ENCODE peak calls at places on chromosomes 11 and 22, in five cellular contexts. V is H9, O is H1, A is neuronal stem cell, R is trophoblast cell. D is an unnamed sample.

GRCh38 chr11:70305501-70305900 is 35.0 kb downstream of the PPFIA1 start:
- DNase-seq in V (no peak), O (no peak), A (no peak), R (no peak), D (no peak)

GRCh38 chr11:123060265-123061000 is 1.5 kb downstream of the HSPA8 start:
- DNase-seq in V (no peak), O (no peak), A (no peak), R (no peak), D (no peak)

GRCh38 chr22:25827415-25827814 is 85.4 kb downstream of the MYO18B start:
- DNase-seq in V (no peak), O (no peak), A (peak), R (no peak), D (no peak)

GRCh38 chr11:117815262-117815803 is 9.2 kb downstream of the FXYD2 start:
- DNase-seq in V (no peak), O (no peak), A (no peak), R (peak), D (no peak)

GRCh38 chr11:62552931-62553838 is 6.6 kb upstream of the AHNAK start:
- DNase-seq in V (peak), O (peak), A (no peak), R (peak), D (peak)

GRCh38 chr11:59610289-59610688 is 5.3 kb downstream of the OSBP start:
- DNase-seq in V (no peak), O (no peak), A (no peak), R (no peak), D (no peak)

GRCh38 chr11:111378773-111379499 is at the start of gene POU2AF1:
- DNase-seq in V (peak), O (no peak), A (no peak), R (peak), D (no peak)

GRCh38 chr11:133794205-133794604 is 51.1 kb downstream of the SPATA19 start:
- DNase-seq in V (no peak), O (no peak), A (no peak), R (no peak), D (no peak)

GRCh38 chr22:29073618-29074275 is 912 bp downstream of the KREMEN1 start:
- DNase-seq in V (peak), O (no peak), A (no peak), R (peak), D (peak)

GRCh38 chr11:65719887-65720236 is 736 bp downstream of the RNASEH2C start:
- DNase-seq in V (no peak), O (no peak), A (no peak), R (peak), D (peak)

GRCh38 chr11:47467372-47467771 is 18.4 kb upstream of the RAPSN start:
- DNase-seq in V (no peak), O (no peak), A (no peak), R (no peak), D (no peak)

GRCh38 chr11:121499405-121499804 is 46.6 kb upstream of the SORL1-AS1 start:
- DNase-seq in V (no peak), O (no peak), A (no peak), R (no peak), D (peak)

GRCh38 chr22:38751422-38752346 is 4.1 kb downstream of the SUN2 start:
- DNase-seq in V (no peak), O (no peak), A (no peak), R (peak), D (no peak)

GRCh38 chr11:33160147-33160546 is 1.1 kb downstream of the CSTF3 start:
- DNase-seq in V (no peak), O (no peak), A (no peak), R (peak), D (peak)

GRCh38 chr11:67032830-67033555 is 10.1 kb downstream of the SYT12 start:
- DNase-seq in V (no peak), O (no peak), A (no peak), R (peak), D (peak)

GRCh38 chr11:110763249-110764011 is 51.2 kb upstream of the ARHGAP20 start:
- DNase-seq in V (no peak), O (no peak), A (no peak), R (no peak), D (peak)

GRCh38 chr11:61948505-61948904 is 1.6 kb upstream of the BEST1 start:
- DNase-seq in V (no peak), O (no peak), A (no peak), R (no peak), D (no peak)

GRCh38 chr11:123122341-123122740 is 60.4 kb upstream of the HSPA8 start:
- DNase-seq in V (no peak), O (no peak), A (no peak), R (peak), D (peak)

GRCh38 chr11:85941380-85941973 is 86.3 kb downstream of the CCDC83 start:
- DNase-seq in V (peak), O (peak), A (peak), R (peak), D (peak)

GRCh38 chr22:47837703-47838102 is 1075.3 kb downstream of the TBC1D22A start:
- DNase-seq in V (peak), O (peak), A (no peak), R (no peak), D (no peak)

GRCh38 chr11:102564110-102564509 is 33.6 kb upstream of the MMP7 start:
- DNase-seq in V (no peak), O (no peak), A (no peak), R (peak), D (peak)

GRCh38 chr11:112655386-112655785 is 305.8 kb upstream of the NCAM1 start:
- DNase-seq in V (no peak), O (no peak), A (no peak), R (no peak), D (peak)

GRCh38 chr11:12798609-12799011 is 124.4 kb downstream of the TEAD1 start:
- DNase-seq in V (no peak), O (no peak), A (no peak), R (peak), D (no peak)

DNA sequence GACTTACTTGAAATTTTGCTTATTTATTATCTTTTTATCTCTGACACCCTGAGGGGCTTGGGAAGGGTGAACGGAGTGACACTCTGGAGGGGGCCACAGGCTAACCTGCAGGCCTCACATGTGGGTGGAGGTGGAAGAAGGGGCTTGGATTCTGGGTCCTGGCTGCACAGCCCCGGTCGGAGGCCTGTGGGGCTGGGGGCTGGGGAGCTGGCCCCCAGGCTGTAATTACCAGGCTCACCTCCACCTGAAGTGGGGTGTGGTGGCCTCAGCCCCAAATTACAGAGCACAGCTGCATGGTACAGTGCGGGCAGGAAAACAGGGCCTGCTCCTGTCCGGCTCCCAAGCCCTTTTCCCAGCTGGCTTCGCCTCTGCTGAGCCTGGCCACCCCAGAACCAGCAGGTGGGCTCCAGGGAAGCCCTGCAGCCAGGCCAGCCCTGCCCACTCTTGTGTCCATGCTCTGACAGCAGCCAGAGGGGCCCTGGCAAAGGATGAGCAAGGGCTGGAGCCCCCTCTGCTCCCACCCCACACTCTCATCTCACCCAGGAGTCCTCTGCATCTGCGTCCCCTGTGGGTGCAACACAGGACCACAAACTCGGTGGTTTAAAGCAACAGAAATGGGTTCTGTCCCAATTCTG is 48.0 kb downstream of the IGF2 start:
- DNase-seq in V (peak), O (no peak), A (no peak), R (no peak), D (no peak)
- H2BK120ac ChIP-seq in V (no peak), O (no peak), A (no peak), R (no peak), D (no peak)

GRCh38 chr22:23072035-23072910 is 2.0 kb downstream of the GNAZ start:
- DNase-seq in V (no peak), O (no peak), A (no peak), R (peak), D (no peak)

GRCh38 chr22:23073506-23074229 is 3.3 kb downstream of the GNAZ start:
- DNase-seq in V (no peak), O (no peak), A (no peak), R (no peak), D (no peak)

GRCh38 chr22:23074451-23074850 is 4.1 kb downstream of the GNAZ start:
- DNase-seq in V (no peak), O (no peak), A (no peak), R (no peak), D (no peak)

GRCh38 chr22:23071163-23072034 is 1.1 kb downstream of the GNAZ start:
- DNase-seq in V (no peak), O (no peak), A (no peak), R (no peak), D (no peak)

GRCh38 chr22:23072911-23073491 is 2.7 kb downstream of the GNAZ start:
- DNase-seq in V (no peak), O (no peak), A (no peak), R (peak), D (no peak)
- H2BK12ac ChIP-seq in V (no peak), O (peak), A (no peak), R (no peak), D (no peak)

DNA sequence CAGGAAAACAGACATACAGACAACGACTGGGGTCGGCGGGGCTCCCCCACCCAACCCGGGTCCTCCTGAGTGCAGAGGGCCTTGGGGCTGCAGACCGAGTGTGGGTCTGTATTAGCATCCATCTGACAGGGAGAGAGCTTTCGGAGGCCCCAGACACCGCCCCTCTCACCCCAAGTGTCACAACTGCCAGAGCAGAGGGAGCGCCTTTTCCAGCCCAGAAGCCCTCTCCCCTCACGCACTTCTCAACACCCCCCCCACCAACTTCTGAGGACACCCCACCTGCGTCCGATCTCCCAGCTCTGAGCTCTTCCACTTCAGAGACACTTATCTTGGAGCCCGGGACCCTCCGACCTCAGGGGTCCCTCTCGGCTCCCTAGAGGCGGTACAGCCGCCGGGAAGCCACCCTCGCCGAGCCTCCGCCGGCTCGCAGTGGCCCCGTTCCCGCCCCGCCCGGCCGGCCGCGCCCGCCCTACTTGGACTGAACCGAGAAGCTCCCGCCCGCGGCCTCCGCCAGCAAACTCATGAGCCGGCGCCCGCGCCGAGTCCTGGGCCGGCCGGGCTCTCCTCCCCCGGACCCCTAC is 380 bp downstream of the RHOG start:
- DNase-seq in V (no peak), O (no peak), A (peak), R (no peak), D (no peak)
- H4K91ac ChIP-seq in V (no peak), O (no peak), A (no peak), R (peak), D (no peak)

GRCh38 chr11:23010790-23011340 is 150.6 kb upstream of the CCDC179 start:
- DNase-seq in V (no peak), O (no peak), A (no peak), R (no peak), D (no peak)
- H2BK120ac ChIP-seq in V (no peak), O (no peak), A (no peak), R (no peak), D (no peak)

DNA sequence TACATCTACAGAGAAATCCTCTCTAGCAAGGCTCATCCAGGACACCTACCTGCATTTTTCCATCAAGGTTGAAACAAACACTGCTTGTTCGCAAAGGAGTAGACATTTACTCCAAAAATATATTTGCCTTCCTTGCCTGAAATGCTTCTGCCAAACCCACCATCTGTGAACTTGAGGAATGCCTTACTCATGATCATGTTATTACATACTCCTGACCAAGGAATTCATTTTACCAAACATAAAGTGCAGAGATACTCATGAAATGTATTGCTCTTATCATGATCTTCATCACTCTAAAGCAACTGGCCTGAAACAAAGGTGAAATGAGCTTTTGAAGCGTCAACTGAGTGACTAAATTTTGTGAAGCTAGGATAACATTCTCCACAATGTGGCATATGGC is 243.1 kb upstream of the CCDC179 start:
- DNase-seq in V (no peak), O (no peak), A (no peak), R (no peak), D (no peak)
- H2BK12ac ChIP-seq in V (no peak), O (no peak), A (no peak), R (no peak), D (no peak)

DNA sequence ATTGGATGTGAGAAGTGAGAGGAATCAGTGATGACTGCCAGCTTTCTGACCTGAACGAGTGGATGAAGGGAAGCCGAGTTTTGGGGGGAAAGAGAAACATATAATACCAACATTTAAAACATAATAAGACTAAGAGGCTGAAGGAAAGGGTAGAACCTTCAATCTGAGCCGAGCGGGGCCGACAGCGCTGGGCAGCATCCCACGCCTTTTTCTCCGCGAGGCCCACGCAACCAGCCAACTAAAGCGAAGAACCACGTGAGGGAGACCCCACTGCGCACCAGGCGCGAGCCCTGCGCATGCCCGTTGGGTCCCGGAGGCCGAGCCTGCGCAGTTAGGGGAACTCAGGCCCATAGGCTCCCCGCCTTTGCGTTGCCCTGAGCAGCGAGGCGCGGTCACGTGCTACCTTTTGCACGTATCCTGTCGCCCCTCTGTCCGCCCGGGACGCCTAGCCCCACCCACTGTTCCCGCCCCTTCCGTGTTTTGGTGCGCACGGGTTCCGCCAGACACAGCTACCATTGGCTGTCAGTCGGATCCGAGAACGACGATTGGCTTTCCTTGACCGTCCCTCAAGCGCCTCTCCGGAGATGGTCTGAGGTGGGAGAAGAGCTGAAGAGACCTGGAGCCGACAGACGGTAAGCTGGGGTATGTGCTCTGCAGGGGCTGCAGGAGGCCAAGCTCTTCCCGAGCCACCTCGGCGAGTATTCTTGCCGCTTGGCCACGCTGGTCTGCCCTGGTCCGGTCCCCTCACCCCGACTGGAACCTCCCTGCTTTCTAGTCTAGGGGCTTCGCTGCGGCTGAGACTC is at the start of gene HINFP:
- DNase-seq in V (peak), O (peak), A (peak), R (peak), D (peak)
- H4K91ac ChIP-seq in V (no peak), O (peak), A (no peak), R (peak), D (no peak)

GRCh38 chr22:46336119-46337078 is 885 bp downstream of the TRMU start:
- DNase-seq in V (no peak), O (no peak), A (peak), R (peak), D (peak)

GRCh38 chr22:46331496-46331895 is 4.0 kb upstream of the TRMU start:
- DNase-seq in V (no peak), O (no peak), A (no peak), R (no peak), D (no peak)

GRCh38 chr22:46338636-46339035 is 3.1 kb downstream of the TRMU start:
- DNase-seq in V (no peak), O (no peak), A (no peak), R (no peak), D (no peak)

GRCh38 chr22:46337870-46338269 is 2.4 kb downstream of the TRMU start:
- DNase-seq in V (no peak), O (no peak), A (no peak), R (no peak), D (no peak)

GRCh38 chr22:46335201-46336118 is at the start of gene TRMU:
- DNase-seq in V (peak), O (peak), A (peak), R (peak), D (peak)
- H2BK120ac ChIP-seq in V (no peak), O (no peak), A (peak), R (peak), D (peak)

GRCh38 chr11:10876168-10876567 is 18.3 kb upstream of the ZBED5 start:
- DNase-seq in V (no peak), O (no peak), A (no peak), R (no peak), D (no peak)

GRCh38 chr11:10881892-10882291 is 24.0 kb upstream of the ZBED5 start:
- DNase-seq in V (no peak), O (no peak), A (no peak), R (no peak), D (no peak)

GRCh38 chr11:10875430-10876021 is 17.7 kb upstream of the ZBED5 start:
- DNase-seq in V (no peak), O (no peak), A (no peak), R (no peak), D (no peak)

GRCh38 chr11:10878408-10879214 is 20.8 kb upstream of the ZBED5 start:
- DNase-seq in V (peak), O (no peak), A (peak), R (peak), D (peak)
- H2BK12ac ChIP-seq in V (no peak), O (no peak), A (no peak), R (no peak), D (peak)

GRCh38 chr22:43829448-43829821 is 17.3 kb upstream of the EFCAB6 start:
- DNase-seq in V (no peak), O (no peak), A (no peak), R (no peak), D (no peak)

GRCh38 chr22:43827336-43827735 is 15.2 kb upstream of the EFCAB6 start:
- DNase-seq in V (no peak), O (no peak), A (no peak), R (no peak), D (no peak)

GRCh38 chr22:43828711-43829447 is 16.8 kb upstream of the EFCAB6 start:
- DNase-seq in V (peak), O (no peak), A (no peak), R (no peak), D (peak)

GRCh38 chr22:43826142-43827093 is 14.3 kb upstream of the EFCAB6 start:
- DNase-seq in V (peak), O (no peak), A (no peak), R (no peak), D (peak)

DNA sequence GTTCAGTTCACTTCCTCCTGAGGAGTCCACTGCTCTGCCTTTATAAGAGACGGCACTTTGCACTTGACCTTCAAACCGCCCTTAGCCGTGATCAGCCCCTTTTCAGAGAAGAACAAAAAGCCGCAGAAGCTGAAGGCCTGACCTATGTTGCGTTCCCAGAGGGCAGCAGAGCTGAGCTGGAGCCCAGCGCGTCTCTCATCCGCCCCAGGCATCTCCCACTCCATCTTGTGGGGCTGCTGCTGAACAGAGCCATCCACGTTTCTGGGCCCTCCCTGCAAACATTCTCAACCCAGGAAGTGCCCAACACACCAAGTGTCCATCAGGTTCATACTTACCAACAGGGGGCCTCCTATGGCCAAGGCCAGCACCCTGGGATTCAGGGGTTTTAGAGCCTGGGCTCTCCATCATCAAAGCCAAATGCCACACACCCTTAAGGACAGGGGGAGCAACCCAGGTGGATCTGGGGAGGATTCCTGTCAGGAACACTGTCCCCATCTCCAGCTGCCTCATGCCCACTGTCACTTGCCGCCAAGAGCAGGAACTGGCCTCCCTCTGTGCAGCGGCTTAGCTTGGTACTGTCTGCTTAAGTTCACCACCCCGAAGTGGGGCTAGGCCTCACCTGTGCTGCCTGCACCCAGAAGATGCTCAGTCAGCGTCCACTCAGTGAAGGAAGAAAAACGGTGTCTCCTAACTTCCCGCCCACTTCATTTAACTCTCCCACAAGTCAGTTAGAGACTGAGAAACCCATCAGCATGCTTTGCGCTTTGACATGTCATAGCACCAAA is 16.0 kb upstream of the EFCAB6 start:
- DNase-seq in V (peak), O (no peak), A (no peak), R (no peak), D (no peak)
- H4K91ac ChIP-seq in V (no peak), O (no peak), A (no peak), R (no peak), D (no peak)

GRCh38 chr22:36405671-36406070 is 17.9 kb upstream of the MYH9 start:
- DNase-seq in V (no peak), O (no peak), A (no peak), R (no peak), D (peak)
- H2BK120ac ChIP-seq in V (no peak), O (no peak), A (no peak), R (no peak), D (no peak)